ENCODE peak calls at places on chromosomes 4 and X, in nine cellular contexts. One of them, this sample, is unnamed.

GRCh38 chr4:2935762-2936743 is 27.2 kb downstream of the NOP14 start:
- DNase-seq in aorta: peak; percentile 67
- DNase-seq in brain pericyte: no peak
- DNase-seq in activated CD4-positive, CD25-positive, alpha-beta regulatory T cell treated with anti-CD3 and anti-CD28 coated beads, Interleukin-2, amount 50 U/mL, for 72 hours: peak; percentile 73
- DNase-seq in GM12865: peak; percentile 80
- DNase-seq in mesothelial cell of epicardium: no peak
- DNase-seq in endothelial cell: no peak
- DNase-seq in transverse colon: no peak
- DNase-seq in H9: no peak
- DNase-seq in this sample: peak; percentile 47

GRCh38 chr4:121213940-121214339 is 49.8 kb upstream of the TNIP3 start:
- DNase-seq in aorta: no peak
- DNase-seq in brain pericyte: no peak
- DNase-seq in activated CD4-positive, CD25-positive, alpha-beta regulatory T cell treated with anti-CD3 and anti-CD28 coated beads, Interleukin-2, amount 50 U/mL, for 72 hours: no peak
- DNase-seq in GM12865: no peak
- DNase-seq in mesothelial cell of epicardium: no peak
- DNase-seq in endothelial cell: no peak
- DNase-seq in transverse colon: no peak
- DNase-seq in H9: no peak
- DNase-seq in this sample: no peak

GRCh38 chr4:147011386-147011785 is 65.7 kb upstream of the TTC29 start:
- DNase-seq in aorta: no peak
- DNase-seq in brain pericyte: no peak
- DNase-seq in activated CD4-positive, CD25-positive, alpha-beta regulatory T cell treated with anti-CD3 and anti-CD28 coated beads, Interleukin-2, amount 50 U/mL, for 72 hours: no peak
- DNase-seq in GM12865: no peak
- DNase-seq in mesothelial cell of epicardium: no peak
- DNase-seq in endothelial cell: no peak
- DNase-seq in transverse colon: no peak
- DNase-seq in H9: no peak
- DNase-seq in this sample: no peak

GRCh38 chr4:37946503-37947179 is 13.6 kb upstream of the PTTG2 start:
- DNase-seq in aorta: no peak
- DNase-seq in brain pericyte: no peak
- DNase-seq in activated CD4-positive, CD25-positive, alpha-beta regulatory T cell treated with anti-CD3 and anti-CD28 coated beads, Interleukin-2, amount 50 U/mL, for 72 hours: no peak
- DNase-seq in GM12865: no peak
- DNase-seq in mesothelial cell of epicardium: no peak
- DNase-seq in endothelial cell: no peak
- DNase-seq in transverse colon: peak; percentile 30
- DNase-seq in H9: no peak
- DNase-seq in this sample: no peak

GRCh38 chrX:22748093-22748999 is 251.4 kb upstream of the DDX53 start:
- DNase-seq in aorta: no peak
- DNase-seq in brain pericyte: no peak
- DNase-seq in activated CD4-positive, CD25-positive, alpha-beta regulatory T cell treated with anti-CD3 and anti-CD28 coated beads, Interleukin-2, amount 50 U/mL, for 72 hours: peak; percentile 34
- DNase-seq in GM12865: peak; percentile 46
- DNase-seq in mesothelial cell of epicardium: peak; percentile 50
- DNase-seq in endothelial cell: peak; percentile 49
- DNase-seq in transverse colon: peak; percentile 35
- DNase-seq in H9: peak; percentile 53
- DNase-seq in this sample: no peak

GRCh38 chr4:157754410-157754809 is 418.4 kb downstream of the GASK1B start:
- DNase-seq in aorta: no peak
- DNase-seq in brain pericyte: no peak
- DNase-seq in activated CD4-positive, CD25-positive, alpha-beta regulatory T cell treated with anti-CD3 and anti-CD28 coated beads, Interleukin-2, amount 50 U/mL, for 72 hours: no peak
- DNase-seq in GM12865: no peak
- DNase-seq in mesothelial cell of epicardium: no peak
- DNase-seq in endothelial cell: no peak
- DNase-seq in transverse colon: no peak
- DNase-seq in H9: no peak
- DNase-seq in this sample: no peak

GRCh38 chrX:9312922-9313867 is 151.7 kb upstream of the TBL1X start:
- DNase-seq in aorta: peak; percentile 85
- DNase-seq in brain pericyte: no peak
- DNase-seq in activated CD4-positive, CD25-positive, alpha-beta regulatory T cell treated with anti-CD3 and anti-CD28 coated beads, Interleukin-2, amount 50 U/mL, for 72 hours: peak; percentile 85
- DNase-seq in GM12865: peak; percentile 57
- DNase-seq in mesothelial cell of epicardium: no peak
- DNase-seq in endothelial cell: peak; percentile 5
- DNase-seq in transverse colon: peak; percentile 67
- DNase-seq in H9: peak; percentile 46
- DNase-seq in this sample: peak; percentile 62

GRCh38 chr4:22787753-22788389 is 95.1 kb downstream of the GBA3 start:
- DNase-seq in aorta: no peak
- DNase-seq in brain pericyte: no peak
- DNase-seq in activated CD4-positive, CD25-positive, alpha-beta regulatory T cell treated with anti-CD3 and anti-CD28 coated beads, Interleukin-2, amount 50 U/mL, for 72 hours: no peak
- DNase-seq in GM12865: no peak
- DNase-seq in mesothelial cell of epicardium: no peak
- DNase-seq in endothelial cell: no peak
- DNase-seq in transverse colon: no peak
- DNase-seq in H9: no peak
- DNase-seq in this sample: no peak

GRCh38 chr4:40553995-40554394 is 75.7 kb downstream of the RBM47 start:
- DNase-seq in aorta: no peak
- DNase-seq in brain pericyte: no peak
- DNase-seq in activated CD4-positive, CD25-positive, alpha-beta regulatory T cell treated with anti-CD3 and anti-CD28 coated beads, Interleukin-2, amount 50 U/mL, for 72 hours: no peak
- DNase-seq in GM12865: no peak
- DNase-seq in mesothelial cell of epicardium: no peak
- DNase-seq in endothelial cell: no peak
- DNase-seq in transverse colon: no peak
- DNase-seq in H9: no peak
- DNase-seq in this sample: no peak

GRCh38 chr4:139440971-139441370 is 12.9 kb upstream of the RAB33B start:
- DNase-seq in aorta: no peak
- DNase-seq in brain pericyte: no peak
- DNase-seq in activated CD4-positive, CD25-positive, alpha-beta regulatory T cell treated with anti-CD3 and anti-CD28 coated beads, Interleukin-2, amount 50 U/mL, for 72 hours: no peak
- DNase-seq in GM12865: no peak
- DNase-seq in mesothelial cell of epicardium: no peak
- DNase-seq in endothelial cell: no peak
- DNase-seq in transverse colon: no peak
- DNase-seq in H9: no peak
- DNase-seq in this sample: no peak